ENCODE peak calls at places on chromosomes 12 and 14, in nine cellular contexts. K is fibroblast of mammary gland, T is B cell, D is cardiac muscle cell, Y is fibroblast of lung, R is SK-N-SH, N is WTC11, Z is left ventricle myocardium inferior, Q is BE2C. U is an unnamed sample.

GRCh38 chr12:99983721-99984258 is 946 bp downstream of the ANKS1B start:
- DNase-seq in R (peak), K (no peak), Q (no peak), Z (no peak), N (no peak), T (no peak), D (no peak), Y (peak), U (no peak)

GRCh38 chr14:95151561-95151960 is 5.8 kb downstream of the DICER1 start:
- DNase-seq in K (peak), Y (no peak), N (no peak), D (no peak), R (no peak), T (no peak), Q (no peak), Z (no peak), U (no peak)

GRCh38 chr12:54419088-54419887 is at the start of gene ITGA5:
- DNase-seq in Q (peak), R (peak), Z (peak), Y (peak), N (peak), T (no peak), K (peak), D (peak), U (peak)

GRCh38 chr14:61188196-61188595 is 92.9 kb downstream of the TMEM30B start:
- DNase-seq in T (no peak), N (peak), K (no peak), Z (peak), Y (peak), D (peak), R (no peak), Q (no peak), U (no peak)

GRCh38 chr12:113381237-113381636 is 22.4 kb downstream of the SDS start:
- DNase-seq in K (no peak), R (no peak), T (no peak), D (no peak), Q (no peak), Z (no peak), Y (no peak), N (no peak), U (no peak)

GRCh38 chr14:94111276-94112095 is 950 bp downstream of the IFI27 start:
- DNase-seq in D (no peak), K (no peak), T (no peak), R (no peak), Y (no peak), Z (no peak), N (no peak), Q (no peak), U (no peak)

GRCh38 chr14:50173891-50174290 is 57.5 kb downstream of the SOS2 start:
- DNase-seq in Q (no peak), K (peak), R (no peak), N (no peak), D (no peak), T (no peak), Z (no peak), Y (no peak), U (no peak)

GRCh38 chr12:27608890-27609289 is 84.9 kb downstream of the PPFIBP1 start:
- DNase-seq in N (no peak), D (no peak), Q (no peak), Z (no peak), Y (no peak), T (no peak), R (no peak), K (no peak), U (no peak)

GRCh38 chr14:74863274-74863673 is 12.7 kb downstream of the PROX2 start:
- DNase-seq in R (no peak), T (no peak), D (no peak), Z (no peak), Q (no peak), Y (no peak), K (no peak), N (no peak), U (peak)

GRCh38 chr14:65853407-65853955 is 441.0 kb downstream of the FUT8 start:
- DNase-seq in D (no peak), Q (no peak), K (no peak), Z (no peak), Y (no peak), T (no peak), R (no peak), N (no peak), U (no peak)

GRCh38 chr12:107477946-107478610 is 207.5 kb upstream of the PWP1 start:
- DNase-seq in K (peak), D (no peak), N (no peak), Z (no peak), T (no peak), Q (no peak), Y (no peak), R (no peak), U (no peak)

GRCh38 chr14:101559250-101559623 is 2.1 kb upstream of the DIO3 start:
- DNase-seq in N (no peak), D (no peak), T (no peak), Q (no peak), Y (no peak), R (peak), Z (no peak), K (no peak), U (no peak)

GRCh38 chr14:91890291-91890749 is 23.0 kb upstream of the TC2N start:
- DNase-seq in Y (no peak), D (peak), Z (no peak), N (no peak), R (no peak), T (no peak), Q (no peak), K (no peak), U (no peak)

GRCh38 chr12:76688627-76689026 is 75.3 kb upstream of the ZDHHC17 start:
- DNase-seq in R (no peak), K (peak), Z (no peak), Q (no peak), N (no peak), D (no peak), Y (no peak), T (no peak), U (no peak)

GRCh38 chr14:32545109-32545857 is 216.2 kb downstream of the AKAP6 start:
- DNase-seq in K (peak), Z (no peak), Q (no peak), T (no peak), Y (no peak), R (no peak), N (no peak), D (no peak), U (no peak)

GRCh38 chr12:6074979-6075585 is 49.4 kb downstream of the VWF start:
- DNase-seq in N (no peak), K (peak), D (peak), Z (peak), T (no peak), Q (no peak), R (no peak), Y (no peak), U (peak)

GRCh38 chr12:124564232-124564958 is 3.0 kb downstream of the NCOR2 start:
- DNase-seq in Q (no peak), Y (no peak), K (no peak), T (no peak), N (no peak), R (no peak), Z (no peak), D (no peak), U (no peak)

GRCh38 chr14:36293824-36294223 is 26.6 kb downstream of the MBIP start:
- DNase-seq in N (no peak), Q (no peak), Z (no peak), K (peak), Y (peak), D (peak), T (no peak), R (no peak), U (peak)

GRCh38 chr12:1488908-1489381 is 105.4 kb downstream of the FBXL14 start:
- DNase-seq in D (peak), K (no peak), N (no peak), Q (no peak), Z (no peak), R (no peak), Y (peak), T (no peak), U (no peak)

GRCh38 chr14:73996731-73997107 is 22.4 kb downstream of the ENTPD5 start:
- DNase-seq in T (no peak), D (no peak), Q (no peak), R (no peak), Z (no peak), K (no peak), Y (no peak), N (no peak), U (no peak)

GRCh38 chr12:66692170-66692569 is 13.3 kb upstream of the GRIP1 start:
- DNase-seq in K (no peak), Q (no peak), R (no peak), Y (no peak), D (no peak), Z (no peak), T (no peak), N (no peak), U (no peak)

DNA sequence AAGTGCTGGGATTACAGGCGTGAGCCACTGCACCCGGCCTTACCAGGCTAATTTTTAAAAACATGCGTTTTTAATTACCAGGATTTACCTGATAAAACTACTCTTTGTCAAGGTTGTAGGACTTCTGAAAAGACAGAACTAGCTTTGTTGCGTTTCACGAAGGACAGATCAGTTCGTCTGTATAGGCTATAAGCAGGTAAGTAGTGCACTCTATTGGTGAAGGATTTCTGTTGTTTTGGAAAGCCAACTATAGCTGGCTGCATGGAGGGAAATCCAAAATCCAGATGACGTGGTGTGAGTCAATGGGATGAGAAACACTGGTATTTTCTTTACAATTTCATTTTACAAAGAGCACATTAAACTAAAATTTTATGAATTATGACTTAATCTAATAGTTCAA is 14.6 kb downstream of the GNPNAT1 start:
- DNase-seq in Y (no peak), N (no peak), T (no peak), R (no peak), Z (no peak), Q (no peak), K (no peak), D (no peak), U (no peak)
- TF ChIP-seq CTCF in Y (no peak), N (no peak), T (no peak), R (no peak), Z (no peak), Q (peak), K (no peak), D (no peak), U (no peak)

DNA sequence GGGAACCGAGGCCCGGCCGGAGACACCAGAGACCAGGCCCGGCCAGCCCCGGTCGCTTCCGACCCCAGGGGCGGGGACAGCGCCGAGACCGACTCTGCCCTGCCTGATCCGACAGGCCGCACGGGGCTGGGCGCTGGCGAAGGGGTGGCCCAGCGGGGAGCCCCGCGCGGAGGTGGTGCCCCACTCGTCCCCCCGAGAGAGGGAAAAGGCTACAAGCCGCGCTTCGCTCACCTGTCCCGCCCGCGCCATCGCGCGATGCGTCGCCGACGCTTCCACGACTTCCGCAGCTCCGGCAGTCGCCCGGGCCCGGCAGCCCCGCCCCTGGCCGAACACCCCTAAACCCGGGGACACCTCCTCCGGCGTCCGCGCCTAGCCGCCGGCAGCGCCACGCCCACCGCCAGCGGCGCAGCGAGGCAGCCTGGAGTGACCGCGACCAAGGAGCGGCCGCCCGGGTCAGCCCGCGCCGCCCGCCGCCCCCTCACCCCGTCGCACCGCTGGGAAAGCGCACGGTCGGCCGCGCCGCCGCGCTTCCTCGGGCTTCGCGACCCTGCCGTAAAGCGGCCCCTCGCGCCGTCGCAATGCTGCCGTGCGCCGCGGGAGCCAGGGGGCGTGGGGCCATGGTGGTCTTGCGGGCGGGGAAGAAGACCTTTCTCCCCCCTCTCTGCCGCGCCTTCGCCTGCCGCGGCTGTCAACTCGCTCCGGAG is at the start of the genes BAG5 and COA8:
- DNase-seq in R (peak), N (peak), Y (peak), T (peak), Q (peak), D (peak), Z (peak), K (peak), U (peak)
- TF ChIP-seq CTCF in R (no peak), N (no peak), Y (no peak), T (no peak), Q (no peak), D (no peak), Z (peak), K (no peak), U (no peak)

GRCh38 chr12:104177336-104177662 is 38.3 kb upstream of the TXNRD1 start:
- DNase-seq in R (no peak), D (no peak), Y (no peak), Q (no peak), T (no peak), Z (no peak), K (no peak), N (no peak), U (no peak)
- TF ChIP-seq CTCF in R (no peak), D (no peak), Y (no peak), Q (no peak), T (no peak), Z (no peak), K (no peak), N (no peak), U (no peak)

GRCh38 chr12:59425798-59426197 is 170.0 kb upstream of the SLC16A7 start:
- DNase-seq in Z (no peak), Y (no peak), N (no peak), D (no peak), Q (no peak), R (no peak), K (peak), T (no peak), U (no peak)

GRCh38 chr12:59429766-59430165 is 166.1 kb upstream of the SLC16A7 start:
- DNase-seq in T (no peak), Z (no peak), D (no peak), Q (no peak), N (no peak), R (no peak), Y (peak), K (peak), U (no peak)

GRCh38 chr12:59432057-59432456 is 163.8 kb upstream of the SLC16A7 start:
- DNase-seq in R (no peak), Z (no peak), K (no peak), Q (no peak), Y (no peak), D (no peak), T (no peak), N (no peak), U (no peak)

DNA sequence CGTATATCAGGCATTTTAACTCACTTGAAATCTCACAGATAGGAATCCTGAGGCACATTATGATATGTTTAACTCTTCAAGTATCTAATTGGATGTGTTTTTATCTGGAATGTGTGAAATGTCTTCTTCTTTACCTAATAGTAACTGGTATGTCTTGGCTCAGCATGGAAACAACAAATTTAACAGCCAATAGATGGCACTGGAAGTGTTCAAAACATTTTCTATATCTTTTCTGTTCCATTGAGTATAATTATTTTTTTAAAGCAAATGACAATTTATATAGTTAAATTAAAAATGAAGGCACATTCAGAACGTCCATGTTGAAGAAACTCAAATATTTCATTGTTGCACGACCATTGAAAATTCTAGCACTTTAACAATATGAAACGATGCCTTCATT is 164.6 kb upstream of the SLC16A7 start:
- DNase-seq in D (peak), Z (no peak), Q (no peak), T (no peak), Y (peak), K (peak), R (no peak), N (no peak), U (no peak)
- TF ChIP-seq CTCF in D (peak), Z (peak), Q (peak), T (peak), Y (peak), K (peak), R (peak), N (no peak), U (peak)

DNA sequence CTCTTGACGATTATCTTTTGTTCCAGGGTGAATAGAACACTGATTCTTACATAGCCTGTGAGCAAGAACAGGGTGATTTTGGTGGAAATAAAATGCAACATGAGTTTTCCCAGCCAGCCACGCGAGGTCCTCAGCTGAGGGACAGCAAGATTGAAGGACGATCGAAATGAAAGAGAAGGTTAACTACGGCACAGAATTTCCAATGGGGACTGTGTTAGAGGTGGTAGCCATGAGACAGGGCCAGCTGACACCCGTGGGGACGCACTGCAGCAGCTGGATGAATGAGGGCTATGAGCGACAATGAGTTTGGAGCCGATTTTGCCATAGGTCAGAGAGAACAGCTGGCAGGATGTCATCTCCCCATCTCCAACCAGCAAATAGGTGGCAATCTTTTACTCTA is 243.4 kb upstream of the PELI2 start:
- DNase-seq in D (no peak), K (no peak), R (no peak), Y (no peak), N (no peak), Z (no peak), T (no peak), Q (no peak), U (no peak)
- TF ChIP-seq CTCF in D (no peak), K (no peak), R (no peak), Y (no peak), N (no peak), Z (no peak), T (no peak), Q (no peak), U (no peak)

GRCh38 chr12:57240069-57240921 is 10.7 kb downstream of the STAC3 start:
- DNase-seq in R (peak), Z (peak), K (peak), T (peak), Y (peak), D (peak), N (peak), Q (peak), U (peak)
- TF ChIP-seq CTCF in R (no peak), Z (no peak), K (no peak), T (no peak), Y (no peak), D (peak), N (no peak), Q (no peak), U (no peak)

DNA sequence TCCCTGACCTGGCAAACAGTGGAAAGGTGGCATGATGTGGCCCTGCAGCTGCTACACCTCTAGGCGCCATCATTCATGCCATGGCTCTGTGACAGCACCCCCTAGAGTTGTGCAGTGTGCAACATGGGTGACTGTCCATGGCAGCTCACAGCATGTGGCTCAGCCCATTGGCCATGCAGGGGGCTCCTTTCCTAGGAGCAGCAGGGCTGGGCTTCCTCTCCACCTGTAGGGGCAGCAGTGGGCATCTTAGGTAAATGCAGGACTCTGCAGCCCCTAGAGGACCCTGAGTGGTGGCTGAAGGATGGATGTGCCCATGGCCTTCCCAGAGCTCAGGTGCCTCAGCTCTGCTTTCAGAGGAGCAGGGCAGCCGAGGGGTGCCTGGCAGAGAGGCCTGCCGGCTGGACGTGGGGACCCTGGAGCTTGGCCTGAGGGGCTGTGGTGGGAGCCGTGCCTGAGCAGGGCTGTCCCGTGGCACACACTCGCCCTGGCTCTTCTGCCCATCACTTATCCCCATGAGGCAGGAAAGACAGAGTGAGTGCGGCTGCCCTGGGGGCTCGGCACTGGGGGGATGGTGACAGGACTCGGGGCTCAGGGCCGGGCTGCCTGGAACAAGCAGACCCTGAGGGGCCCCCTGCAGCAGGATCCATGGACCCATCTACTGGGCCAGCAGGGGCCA is 7.4 kb downstream of the ADSS1 start:
- DNase-seq in T (no peak), Q (peak), Y (no peak), D (no peak), N (peak), R (peak), Z (no peak), K (no peak), U (no peak)
- TF ChIP-seq CTCF in T (no peak), Q (peak), Y (peak), D (peak), N (peak), R (peak), Z (peak), K (peak), U (no peak)

U was measured in CD14-positive monocyte.